ENCODE peak calls at places on chromosomes 2 and 18, in five cellular contexts. H is PC-9, V is T47D, G is H9, O is kidney epithelial cell. X is an unnamed sample.

GRCh38 chr2:12199661-12200258 is 453.3 kb downstream of the LPIN1 start:
- DNase-seq in H (no peak), V (no peak), G (no peak), O (no peak), X (no peak)

GRCh38 chr2:116696223-116696622 is 1118.3 kb upstream of the DDX18 start:
- DNase-seq in H (no peak), V (peak; percentile 32), G (no peak), O (no peak), X (no peak)

GRCh38 chr2:39120521-39120770 is 405 bp downstream of the SOS1 start:
- DNase-seq in H (no peak), V (no peak), G (no peak), O (no peak), X (no peak)

GRCh38 chr2:163595033-163595432 is 140.8 kb downstream of the FIGN start:
- DNase-seq in H (no peak), V (no peak), G (no peak), O (no peak), X (no peak)

GRCh38 chr2:101951296-101951695 is 40.5 kb upstream of the IL1R2 start:
- DNase-seq in H (no peak), V (no peak), G (no peak), O (no peak), X (no peak)

GRCh38 chr2:12080360-12080759 is 333.9 kb downstream of the LPIN1 start:
- DNase-seq in H (no peak), V (no peak), G (no peak), O (no peak), X (no peak)

GRCh38 chr2:25376750-25377621 is 35.3 kb upstream of the DNMT3A start:
- DNase-seq in H (peak; percentile 91), V (peak; percentile 64), G (peak; percentile 94), O (peak; percentile 35), X (peak; percentile 95)

GRCh38 chr18:35953688-35954087 is 18.8 kb upstream of the RMP24 start:
- DNase-seq in H (no peak), V (no peak), G (no peak), O (no peak), X (no peak)

GRCh38 chr2:20062615-20063545 is 11.5 kb upstream of the LAPTM4A start:
- DNase-seq in H (no peak), V (no peak), G (no peak), O (no peak), X (no peak)

GRCh38 chr18:23156134-23156533 is 20.8 kb downstream of the CABLES1 start:
- DNase-seq in H (no peak), V (no peak), G (no peak), O (no peak), X (no peak)

GRCh38 chr2:59490994-59491393 is 1062.5 kb downstream of the BCL11A start:
- DNase-seq in H (no peak), V (no peak), G (no peak), O (no peak), X (no peak)

GRCh38 chr18:9823805-9824473 is 61.8 kb upstream of the TXNDC2 start:
- DNase-seq in H (no peak), V (no peak), G (no peak), O (no peak), X (no peak)

GRCh38 chr2:176682278-176682677 is 413.0 kb downstream of the MTX2 start:
- DNase-seq in H (no peak), V (no peak), G (no peak), O (no peak), X (no peak)

GRCh38 chr2:134110532-134110931 is 143.3 kb upstream of the MGAT5 start:
- DNase-seq in H (no peak), V (no peak), G (no peak), O (no peak), X (no peak)

GRCh38 chr18:28112056-28112470 is 64.9 kb downstream of the CDH2 start:
- DNase-seq in H (no peak), V (no peak), G (no peak), O (peak; percentile 59), X (no peak)

GRCh38 chr2:176174850-176175728 is 13.4 kb upstream of the HOXD1 start:
- DNase-seq in H (no peak), V (no peak), G (peak; percentile 81), O (no peak), X (peak; percentile 47)

GRCh38 chr2:139033300-139033699 is 253.1 kb upstream of the NXPH2 start:
- DNase-seq in H (no peak), V (no peak), G (no peak), O (peak; percentile 41), X (no peak)

GRCh38 chr2:38590053-38590452 is 12.7 kb downstream of the HNRNPLL start:
- DNase-seq in H (no peak), V (no peak), G (no peak), O (no peak), X (no peak)

X was measured in GM10248.